ENCODE peak calls at places on chromosomes 7 and 10, in four cellular contexts. D, Q, S and U are unnamed samples.
A peak's percentile ranks its signal among the peaks of the same experiment; 100 is the strongest.

GRCh38 chr7:102287465-102288146 is 938 bp downstream of the SH2B2 start:
- DNase-seq in D (no peak), Q (no peak), S (peak; percentile 20), U (no peak)

GRCh38 chr10:3858051-3858845 is 73.2 kb upstream of the KLF6 start:
- DNase-seq in D (no peak), Q (no peak), S (no peak), U (no peak)

GRCh38 chr7:803243-803635 is 29.0 kb upstream of the SUN1 start:
- DNase-seq in D (no peak), Q (no peak), S (no peak), U (no peak)

GRCh38 chr7:51249991-51250390 is 66.6 kb downstream of the COBL start:
- DNase-seq in D (no peak), Q (no peak), S (no peak), U (no peak)

GRCh38 chr7:67618569-67619543 is 622.2 kb downstream of the TYW1 start:
- DNase-seq in D (no peak), Q (no peak), S (no peak), U (no peak)

GRCh38 chr10:28564905-28565304 is 32.0 kb downstream of the WAC start:
- DNase-seq in D (no peak), Q (no peak), S (no peak), U (no peak)

GRCh38 chr7:81574723-81575326 is 195.0 kb downstream of the HGF start:
- DNase-seq in D (no peak), Q (no peak), S (no peak), U (no peak)

GRCh38 chr7:41010418-41010817 is 692.5 kb downstream of the INHBA start:
- DNase-seq in D (no peak), Q (no peak), S (no peak), U (no peak)

GRCh38 chr7:147103224-147103623 is 986.6 kb downstream of the CNTNAP2 start:
- DNase-seq in D (no peak), Q (no peak), S (no peak), U (no peak)

GRCh38 chr7:105352922-105353668 is 35.6 kb downstream of the SRPK2 start:
- DNase-seq in D (no peak), Q (no peak), S (no peak), U (no peak)

GRCh38 chr7:22488643-22489462 is 11.1 kb downstream of the STEAP1B start:
- DNase-seq in D (peak; percentile 65), Q (peak; percentile 55), S (peak; percentile 45), U (peak; percentile 39)

GRCh38 chr10:28975891-28976471 is 298.7 kb downstream of the BAMBI start:
- DNase-seq in D (peak; percentile 36), Q (no peak), S (no peak), U (no peak)

GRCh38 chr10:51139176-51139575 is 64.9 kb downstream of the PRKG1 start:
- DNase-seq in D (no peak), Q (no peak), S (no peak), U (no peak)

GRCh38 chr10:12420530-12421117 is 71.3 kb downstream of the CAMK1D start:
- DNase-seq in D (no peak), Q (no peak), S (no peak), U (no peak)

GRCh38 chr7:32290015-32290414 is 200.2 kb downstream of the LSM5 start:
- DNase-seq in D (peak; percentile 40), Q (no peak), S (no peak), U (no peak)